ENCODE peak calls at places on chromosome 11, in six cellular contexts. D is sigmoid colon, R is stomach, C is GM23338, Z is endothelial cell of umbilical vein, T is H1. G is an unnamed sample. For H3K4me1, the result is how much of the 10 kb centered on the place peaks cover.

GRCh38 chr11:97683733-97684132 is 1293.9 kb downstream of the JRKL start:
- DNase-seq in D (no peak), R (no peak), C (peak), Z (no peak), T (peak), G (no peak)

GRCh38 chr11:35541621-35542375 is 16.4 kb upstream of the PAMR1 start:
- DNase-seq in D (peak), R (no peak), C (no peak), Z (no peak), T (no peak), G (no peak)

GRCh38 chr11:48043111-48043997 is 63.0 kb downstream of the PTPRJ start:
- DNase-seq in D (no peak), R (no peak), C (no peak), Z (no peak), T (no peak), G (peak)

GRCh38 chr11:119093666-119093950 is 8.0 kb downstream of the DPAGT1 start:
- DNase-seq in D (no peak), R (no peak), C (no peak), Z (no peak), T (no peak), G (no peak)

GRCh38 chr11:2512431-2513407 is 67.9 kb downstream of the KCNQ1 start:
- DNase-seq in D (no peak), R (peak), C (no peak), Z (no peak), T (peak), G (peak)

GRCh38 chr11:22829231-22830081 is at the start of gene SVIP:
- DNase-seq in D (peak), R (peak), C (peak), Z (peak), T (peak), G (peak)

GRCh38 chr11:35792148-35792845 is 129.7 kb downstream of the TRIM44 start:
- DNase-seq in D (no peak), R (peak), C (no peak), Z (no peak), T (no peak), G (no peak)

GRCh38 chr11:35825386-35825785 is 118.5 kb upstream of the LDLRAD3 start:
- DNase-seq in D (no peak), R (no peak), C (no peak), Z (no peak), T (no peak), G (no peak)

GRCh38 chr11:35682230-35683195 is 19.9 kb downstream of the TRIM44 start:
- DNase-seq in D (no peak), R (no peak), C (peak), Z (peak), T (no peak), G (no peak)

GRCh38 chr11:128613300-128613995 is 26.1 kb upstream of the ETS1 start:
- DNase-seq in D (no peak), R (no peak), C (no peak), Z (no peak), T (no peak), G (peak)

GRCh38 chr11:128615076-128615475 is 27.7 kb upstream of the ETS1 start:
- DNase-seq in D (no peak), R (no peak), C (no peak), Z (no peak), T (no peak), G (no peak)

GRCh38 chr11:128607819-128608218 is 20.5 kb upstream of the ETS1 start:
- DNase-seq in D (no peak), R (peak), C (no peak), Z (no peak), T (no peak), G (no peak)

GRCh38 chr11:128608732-128609131 is 21.4 kb upstream of the ETS1 start:
- DNase-seq in D (no peak), R (no peak), C (no peak), Z (no peak), T (no peak), G (no peak)

DNA sequence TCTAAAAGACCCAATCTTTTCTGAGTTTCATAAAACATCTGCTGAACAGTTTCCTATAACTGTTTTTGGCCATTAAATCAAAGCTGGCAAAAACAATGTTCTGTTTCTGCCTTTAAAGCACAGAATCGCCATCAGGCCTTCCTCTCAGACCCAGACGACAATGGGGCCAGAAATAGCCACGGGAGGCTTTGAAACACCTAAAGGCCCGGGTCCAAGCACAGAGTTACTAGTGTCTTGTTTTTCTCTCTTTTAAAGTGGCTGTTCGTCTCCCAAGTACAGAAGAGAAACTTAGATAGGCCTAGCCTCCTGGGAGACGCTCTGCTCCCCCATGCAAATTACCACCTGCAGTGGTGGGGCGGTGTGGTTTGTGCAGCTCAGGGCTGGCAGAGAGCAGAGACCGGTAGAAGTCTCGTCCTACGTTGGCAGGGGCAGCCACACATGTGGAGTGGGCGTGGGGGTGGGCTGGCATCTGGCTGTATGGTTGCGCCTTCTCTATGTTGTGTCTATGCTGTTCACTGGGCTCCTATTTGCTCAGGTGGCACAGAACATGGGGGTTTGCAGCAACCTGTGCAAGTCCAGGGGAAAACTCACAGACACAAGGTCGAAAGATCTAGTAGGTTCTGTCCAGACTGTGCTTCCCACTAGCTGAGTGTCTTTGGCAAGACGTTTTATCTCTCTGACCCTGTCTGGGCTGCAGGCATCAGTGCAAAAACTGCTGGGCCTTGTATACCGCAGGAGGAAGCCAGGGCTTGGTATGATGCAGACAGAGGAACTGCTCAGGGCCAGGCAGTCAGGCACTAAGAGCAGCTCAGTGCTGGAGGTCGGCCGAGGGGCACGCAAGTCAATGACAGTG is 23.6 kb upstream of the ETS1 start:
- DNase-seq in D (no peak), R (no peak), C (no peak), Z (peak), T (no peak), G (peak)
- TF ChIP-seq POLR2AphosphoS5 in D (no peak), R (no peak), C (no peak), Z (no peak), T (no peak), G (peak)

GRCh38 chr11:66067640-66068039 is 2.4 kb upstream of the PACS1 start:
- DNase-seq in D (no peak), R (no peak), C (no peak), Z (no peak), T (no peak), G (no peak)

GRCh38 chr11:66070604-66071325 is 693 bp downstream of the PACS1 start:
- DNase-seq in D (peak), R (peak), C (peak), Z (peak), T (peak), G (peak)

GRCh38 chr11:66069715-66070603 is at the start of gene PACS1:
- DNase-seq in D (peak), R (peak), C (peak), Z (peak), T (peak), G (peak)

GRCh38 chr11:66068154-66068821 is 1.8 kb upstream of the PACS1 start:
- DNase-seq in D (peak), R (peak), C (peak), Z (peak), T (peak), G (peak)

GRCh38 chr11:66068923-66069714 is 953 bp upstream of the PACS1 start:
- DNase-seq in D (no peak), R (peak), C (peak), Z (peak), T (peak), G (peak)
- H3K4me1 ChIP-seq in D (under half), R (half or more), C (under half), Z (under half), T (under half), G (half or more)

GRCh38 chr11:122150484-122151124 is 34.6 kb upstream of the BLID start:
- DNase-seq in D (no peak), R (no peak), C (no peak), Z (no peak), T (no peak), G (no peak)
- TF ChIP-seq POLR2AphosphoS5 in D (no peak), R (no peak), C (no peak), Z (no peak), T (no peak), G (no peak)

GRCh38 chr11:73190557-73190885 is 27.6 kb upstream of the P2RY2 start:
- DNase-seq in D (no peak), R (no peak), C (no peak), Z (no peak), T (no peak), G (no peak)
- H3K4me1 ChIP-seq in D (under half), R (under half), C (under half), Z (under half), T (under half), G (half or more)